ENCODE peak calls at places on chromosomes 12 and 14, in six cellular contexts. N is mesenchymal stem cell, X is H1, C is neuronal stem cell, H is IMR-90, Y is trophoblast cell. G is an unnamed sample.

GRCh38 chr14:60758875-60759274 is 24.3 kb downstream of the MNAT1 start:
- DNase-seq in H (peak), C (no peak), Y (no peak), X (no peak), N (no peak), G (no peak)

GRCh38 chr12:125021771-125022170 is 28.3 kb downstream of the BRI3BP start:
- DNase-seq in H (no peak), C (no peak), X (no peak), Y (no peak), N (no peak), G (no peak)

GRCh38 chr12:65663097-65663496 is 161.2 kb upstream of the HMGA2 start:
- DNase-seq in Y (no peak), X (no peak), H (no peak), C (no peak), N (no peak), G (no peak)

GRCh38 chr14:69428289-69428998 is 30.0 kb downstream of the SLC39A9 start:
- DNase-seq in H (no peak), C (no peak), N (no peak), X (no peak), Y (no peak), G (no peak)

GRCh38 chr14:65098586-65098985 is 3.7 kb downstream of the MAX start:
- DNase-seq in C (no peak), X (no peak), N (peak), H (peak), Y (peak), G (no peak)

GRCh38 chr12:116044181-116044580 is 233.3 kb downstream of the MED13L start:
- DNase-seq in N (no peak), H (no peak), X (no peak), C (no peak), Y (no peak), G (no peak)

GRCh38 chr14:44316647-44317432 is 190.2 kb downstream of the FSCB start:
- DNase-seq in N (peak), H (peak), Y (peak), C (no peak), X (no peak), G (peak)

GRCh38 chr12:74685385-74685784 is 147.8 kb downstream of the ATXN7L3B start:
- DNase-seq in C (no peak), H (no peak), N (no peak), Y (peak), X (no peak), G (peak)

GRCh38 chr12:107119091-107119490 is 25.7 kb upstream of the CRY1 start:
- DNase-seq in Y (no peak), N (no peak), X (no peak), C (no peak), H (no peak), G (no peak)

DNA sequence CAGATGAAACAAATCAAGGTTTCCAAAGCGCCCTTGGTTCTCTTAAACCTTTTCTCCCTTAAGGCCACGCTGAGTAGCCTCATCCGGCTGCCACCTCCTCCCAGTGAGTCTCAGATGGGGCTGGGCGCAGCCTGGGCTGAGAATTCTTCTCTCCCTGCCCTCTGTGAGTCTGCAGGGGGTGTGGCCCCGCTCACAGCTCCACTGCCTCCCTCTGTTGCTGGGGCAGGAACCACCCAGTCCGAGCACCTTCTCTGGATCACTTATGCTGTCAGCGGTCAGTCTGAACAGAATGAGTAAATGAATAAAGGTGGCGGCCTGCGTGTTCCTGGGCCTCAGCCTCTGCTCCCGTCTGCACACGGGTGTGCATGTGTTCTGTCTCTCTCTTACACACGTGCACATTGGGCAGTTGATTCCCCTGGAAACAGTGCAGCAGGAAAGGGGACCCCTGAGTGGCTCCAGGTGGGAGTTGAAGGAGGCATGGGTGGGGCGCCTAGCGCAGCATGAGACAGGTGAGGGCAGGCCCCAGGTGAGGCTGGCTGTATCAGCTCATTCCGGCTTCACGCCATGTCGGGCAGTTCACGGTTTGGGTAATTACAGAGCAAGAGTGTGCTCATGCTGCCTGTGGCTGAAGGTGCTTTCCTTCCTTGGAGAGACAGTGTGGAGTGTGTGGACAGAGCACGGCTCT is 4.3 kb downstream of the PAPLN start:
- DNase-seq in H (no peak), N (no peak), C (no peak), X (peak), Y (no peak), G (no peak)
- H3K27ac ChIP-seq in H (no peak), N (peak), C (no peak), X (no peak), Y (no peak), G (no peak)

GRCh38 chr12:6115389-6115788 is 9.1 kb downstream of the VWF start:
- DNase-seq in X (no peak), C (no peak), N (no peak), H (peak), Y (no peak), G (no peak)
- H3K4me3 ChIP-seq in X (no peak), C (no peak), N (no peak), H (no peak), Y (no peak), G (no peak)

DNA sequence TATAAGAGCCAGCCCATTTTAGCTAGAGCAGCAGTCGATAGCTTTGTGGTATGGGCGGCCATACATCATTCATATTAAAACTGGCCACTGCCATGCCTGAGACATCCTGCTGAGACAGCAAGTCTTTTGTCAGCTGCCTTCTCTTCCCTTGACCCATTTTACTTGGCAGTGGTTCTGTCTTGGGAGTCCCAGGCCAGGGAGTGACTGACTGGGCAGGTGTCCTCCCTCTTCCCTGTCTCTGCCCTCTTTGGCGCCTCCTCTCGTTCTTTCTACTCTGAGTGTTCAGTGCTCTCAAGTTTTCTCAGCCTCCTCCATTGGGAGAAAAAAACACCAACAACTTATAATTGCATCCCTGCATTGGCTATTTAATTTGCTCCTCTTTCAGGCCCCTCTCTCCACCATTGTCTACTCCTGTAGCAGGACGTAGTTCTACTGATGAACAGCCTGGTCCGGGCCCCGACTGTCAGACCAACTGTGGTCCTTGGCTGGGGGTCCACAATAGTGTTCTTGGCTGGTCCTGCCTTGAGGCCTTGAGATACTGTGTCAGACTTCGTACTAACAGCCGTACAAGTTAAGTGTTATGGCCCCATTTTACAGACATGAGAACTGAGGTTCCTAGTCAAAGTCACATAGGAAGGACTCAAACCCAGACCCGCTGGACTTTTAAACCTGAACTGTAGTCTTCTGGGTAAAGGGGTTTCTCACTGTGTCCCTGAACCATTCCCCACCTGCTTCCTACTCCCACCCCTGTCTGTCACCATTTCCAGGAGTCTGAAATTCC is 18.2 kb upstream of the JDP2 start:
- DNase-seq in X (no peak), H (no peak), N (no peak), Y (no peak), C (no peak), G (no peak)
- H2BK120ac ChIP-seq in X (no peak), H (no peak), N (no peak), Y (no peak), C (no peak), G (no peak)

DNA sequence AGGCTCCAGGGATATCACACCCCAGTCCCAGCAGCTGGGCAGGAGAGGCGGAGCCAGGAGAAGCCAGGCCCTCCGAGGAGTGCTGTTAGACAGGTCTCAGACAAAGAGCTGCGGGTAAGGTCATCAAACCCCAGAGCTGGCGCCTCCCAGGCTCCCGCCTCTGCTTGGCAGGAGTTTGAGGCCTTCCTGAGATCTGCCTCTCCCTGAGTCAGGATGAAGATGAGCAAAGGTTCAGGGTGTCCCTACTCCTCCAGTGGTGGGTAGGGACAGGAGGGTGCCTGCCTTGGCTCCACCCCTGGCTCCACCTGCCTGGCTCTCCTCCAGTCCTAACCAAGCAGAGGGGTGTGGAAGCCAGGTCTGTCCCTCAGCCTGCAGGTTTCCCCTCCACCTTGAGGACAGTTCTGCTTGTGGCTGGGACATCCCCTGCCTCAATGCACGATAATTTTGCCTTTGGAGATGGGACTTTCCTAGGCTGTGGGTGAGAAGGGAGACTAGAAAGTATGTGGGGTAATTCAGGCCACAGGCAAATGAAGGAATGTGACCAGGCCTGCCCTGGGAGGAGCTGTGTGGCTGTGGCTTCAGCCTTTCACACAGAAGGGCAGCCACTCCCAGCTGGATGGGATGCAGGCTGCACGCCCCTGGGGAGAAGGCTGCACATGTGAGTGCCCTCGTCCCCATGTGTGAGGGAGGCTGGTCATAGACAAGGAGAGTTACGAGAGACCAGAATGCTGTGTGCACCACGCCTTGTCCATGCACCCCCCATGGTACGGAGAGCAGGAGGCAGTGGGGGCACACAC is 2.2 kb downstream of the PLEKHG6 start:
- DNase-seq in H (no peak), X (peak), N (peak), C (no peak), Y (peak), G (peak)
- H3K27ac ChIP-seq in H (no peak), X (no peak), N (no peak), C (no peak), Y (peak), G (no peak)

DNA sequence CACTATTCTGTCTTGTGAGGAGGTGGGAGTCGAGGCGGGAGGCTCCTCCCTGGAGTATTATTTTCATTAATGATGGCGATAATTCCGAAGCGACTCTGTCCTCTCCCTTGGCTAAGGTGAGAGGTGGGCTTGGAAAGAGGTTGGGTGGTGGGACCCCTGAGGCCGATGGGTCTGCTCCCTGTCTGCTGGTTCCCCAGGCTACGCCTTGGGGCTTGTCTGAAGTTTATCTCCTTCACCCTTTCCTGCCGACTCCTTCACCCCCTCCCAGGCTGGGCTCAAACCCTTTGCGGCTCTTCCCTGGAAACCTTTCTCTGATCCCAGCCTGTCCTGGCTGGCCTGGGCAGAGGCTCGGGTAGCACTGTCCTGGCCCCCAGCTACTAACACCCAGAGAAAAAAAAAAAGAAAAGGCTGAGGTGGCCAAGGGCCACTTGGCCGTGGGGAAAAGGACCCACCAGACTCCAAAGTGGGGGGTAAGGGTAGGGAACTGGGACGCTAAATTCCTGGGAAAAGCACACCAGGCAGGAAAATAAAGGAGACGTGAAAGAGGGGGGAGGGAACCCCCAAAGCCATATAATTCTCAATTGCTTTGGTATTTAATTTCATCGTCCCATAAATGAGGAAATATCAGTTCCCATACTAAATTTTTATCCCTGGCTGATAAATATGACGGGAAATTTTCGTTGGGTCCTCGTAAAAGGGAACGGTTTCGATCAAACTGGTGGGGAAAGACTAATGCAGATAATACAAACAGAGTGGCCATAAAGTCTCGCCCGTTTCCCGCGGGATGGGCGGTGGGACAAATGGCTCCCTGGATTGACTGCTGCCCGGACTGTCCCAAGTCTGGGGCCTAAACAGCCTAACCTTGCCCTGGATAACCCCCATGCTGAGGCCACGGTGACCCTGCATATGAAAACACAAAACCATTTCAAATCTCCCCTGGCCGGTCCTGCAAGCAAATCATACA is 2.0 kb upstream of the HOXC10 start:
- DNase-seq in N (no peak), Y (no peak), C (no peak), H (no peak), X (no peak), G (no peak)
- H3K4me3 ChIP-seq in N (peak), Y (no peak), C (no peak), H (no peak), X (no peak), G (no peak)

DNA sequence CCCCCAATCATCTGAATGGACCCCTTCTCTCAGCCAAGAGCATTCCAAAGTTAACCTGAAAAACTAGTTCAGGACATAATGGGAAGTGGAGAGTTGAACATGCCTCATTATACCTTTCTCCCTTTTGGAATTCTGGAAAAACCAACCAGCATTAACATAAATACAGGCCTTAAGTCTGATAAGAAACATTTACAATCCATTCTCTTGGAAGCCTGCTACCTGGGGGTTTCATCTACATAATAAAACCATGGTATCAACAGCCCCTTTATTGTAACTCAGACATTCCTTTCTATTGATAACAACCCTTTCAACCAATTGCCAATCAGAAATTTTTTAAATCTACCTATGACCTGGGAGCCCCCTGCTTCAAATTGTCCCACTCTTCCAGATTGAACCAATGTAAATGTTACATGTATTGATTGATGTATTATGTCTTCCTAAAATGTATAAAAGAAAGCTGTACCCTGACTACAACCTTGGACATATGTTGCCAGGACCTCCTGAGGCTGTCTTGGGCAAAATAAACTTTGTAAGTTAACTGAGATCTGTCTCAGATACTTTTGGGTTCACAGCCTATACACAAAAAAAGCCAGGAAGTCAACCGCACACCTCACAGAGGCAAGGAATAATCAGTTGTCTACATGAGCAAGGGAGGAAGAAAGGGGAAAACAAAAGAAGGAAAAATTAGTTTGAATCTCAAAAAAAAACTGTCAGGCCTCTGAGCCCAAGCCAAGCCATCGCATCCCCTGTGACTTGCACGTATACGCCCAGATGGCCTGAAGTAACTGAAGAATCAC is 17.6 kb upstream of the SSTR1 start:
- DNase-seq in X (no peak), N (no peak), H (no peak), Y (no peak), C (no peak), G (no peak)
- H2BK120ac ChIP-seq in X (peak), N (no peak), H (no peak), Y (no peak), C (no peak), G (peak)